ENCODE peak calls at places on chromosomes 5 and 9, in six cellular contexts. W is fibroblast of the aortic adventitia, F is Calu3, K is fibroblast of lung, L is colonic mucosa, Z is GM13976. C is an unnamed sample.
A peak's percentile ranks its signal among the peaks of the same experiment; 100 is the strongest.

GRCh38 chr5:176611435-176611834 is 1.5 kb upstream of the GPRIN1 start:
- DNase-seq in Z (no peak), L (peak; percentile 75), F (peak; percentile 83), K (peak; percentile 89), W (peak; percentile 91), C (no peak)

GRCh38 chr5:35853652-35854051 is 3.0 kb upstream of the IL7R start:
- DNase-seq in K (peak; percentile 13), Z (no peak), F (no peak), W (no peak), L (no peak), C (no peak)

GRCh38 chr5:87649455-87649854 is 236.7 kb upstream of the CCNH start:
- DNase-seq in Z (no peak), F (peak; percentile 10), L (no peak), K (no peak), W (no peak), C (no peak)

GRCh38 chr9:84235516-84235915 is 105.0 kb downstream of the SLC28A3 start:
- DNase-seq in W (no peak), Z (no peak), L (no peak), F (no peak), K (no peak), C (no peak)

GRCh38 chr5:171092194-171092593 is 216.9 kb upstream of the TLX3 start:
- DNase-seq in F (no peak), W (peak; percentile 15), K (peak; percentile 69), L (no peak), Z (no peak), C (no peak)

GRCh38 chr9:127083598-127083997 is 38.8 kb downstream of the ANGPTL2 start:
- DNase-seq in F (no peak), Z (no peak), K (no peak), W (no peak), L (no peak), C (no peak)

GRCh38 chr5:51468196-51468595 is 84.9 kb downstream of the ISL1 start:
- DNase-seq in L (no peak), W (peak; percentile 9), Z (no peak), K (no peak), F (no peak), C (no peak)

GRCh38 chr5:17727212-17727611 is 93.0 kb downstream of the TAF11L14 start:
- DNase-seq in F (no peak), K (no peak), L (no peak), W (no peak), Z (no peak), C (no peak)

GRCh38 chr5:111502976-111503375 is 9.4 kb downstream of the STARD4 start:
- DNase-seq in Z (no peak), F (no peak), K (no peak), W (no peak), L (no peak), C (no peak)

GRCh38 chr9:93027750-93028149 is 30.8 kb upstream of the SUSD3 start:
- DNase-seq in L (no peak), W (no peak), F (no peak), K (no peak), Z (no peak), C (no peak)

GRCh38 chr5:122267195-122267594 is 44.8 kb upstream of the SNCAIP start:
- DNase-seq in K (no peak), W (no peak), L (no peak), Z (no peak), F (no peak), C (no peak)

GRCh38 chr5:176530983-176531901 is 6.0 kb downstream of the RNF44 start:
- DNase-seq in W (no peak), L (no peak), K (peak; percentile 51), F (no peak), Z (no peak), C (peak; percentile 24)

GRCh38 chr5:94361161-94361560 is 257.2 kb downstream of the KIAA0825 start:
- DNase-seq in K (no peak), W (peak; percentile 4), F (no peak), Z (no peak), L (no peak), C (no peak)

GRCh38 chr9:93662952-93663572 is 86.7 kb downstream of the PHF2 start:
- DNase-seq in K (no peak), L (no peak), Z (no peak), W (no peak), F (no peak), C (no peak)

GRCh38 chr5:120544043-120544442 is 79.9 kb downstream of the PRR16 start:
- DNase-seq in Z (no peak), K (no peak), W (no peak), F (no peak), L (no peak), C (no peak)

GRCh38 chr9:121767176-121767769 is 115.8 kb downstream of the DAB2IP start:
- DNase-seq in Z (no peak), F (no peak), K (no peak), W (no peak), L (no peak), C (no peak)

GRCh38 chr9:2621678-2622360 is at the start of gene VLDLR:
- DNase-seq in W (peak; percentile 34), Z (peak; percentile 71), K (peak; percentile 25), L (peak; percentile 64), F (peak; percentile 23), C (no peak)

GRCh38 chr5:132467292-132467984 is 23.1 kb downstream of the IRF1 start:
- DNase-seq in W (no peak), L (no peak), K (no peak), F (no peak), Z (no peak), C (no peak)

GRCh38 chr5:1152156-1152555 is 40.3 kb upstream of the SLC12A7 start:
- DNase-seq in Z (no peak), K (no peak), L (no peak), F (peak; percentile 38), W (no peak), C (no peak)

GRCh38 chr5:157284458-157285212 is 18.7 kb downstream of the CYFIP2 start:
- DNase-seq in K (no peak), F (no peak), W (no peak), Z (no peak), L (no peak), C (no peak)

GRCh38 chr9:15572200-15572599 is 19.4 kb downstream of the CCDC171 start:
- DNase-seq in Z (no peak), W (no peak), L (no peak), F (no peak), K (peak; percentile 51), C (no peak)

DNA sequence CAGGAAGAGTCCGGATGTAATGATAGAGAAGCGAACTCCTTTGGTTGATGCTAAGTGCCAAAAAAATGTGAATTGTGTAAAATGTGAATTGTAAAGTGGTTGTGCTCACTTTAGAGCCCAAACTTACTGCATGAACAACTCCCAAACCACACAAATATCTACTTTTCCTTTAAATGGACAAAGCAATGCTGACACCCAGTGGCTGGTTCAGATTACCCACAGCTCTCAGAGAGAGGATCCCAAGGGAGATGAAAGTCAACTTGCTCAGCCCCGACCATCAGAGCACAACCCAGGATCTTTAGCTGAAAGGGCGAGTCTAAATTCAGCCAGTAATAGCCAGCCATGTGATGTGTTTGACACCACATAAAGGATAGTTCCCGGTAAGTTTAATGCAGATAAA is 133.7 kb downstream of the NMUR2 start:
- DNase-seq in L (no peak), K (no peak), Z (no peak), W (no peak), F (peak; percentile 52), C (peak; percentile 3)
- TF ChIP-seq CTCF in L (no peak), K (no peak), Z (no peak), W (no peak), F (peak; percentile 50), C (peak; percentile 26)

DNA sequence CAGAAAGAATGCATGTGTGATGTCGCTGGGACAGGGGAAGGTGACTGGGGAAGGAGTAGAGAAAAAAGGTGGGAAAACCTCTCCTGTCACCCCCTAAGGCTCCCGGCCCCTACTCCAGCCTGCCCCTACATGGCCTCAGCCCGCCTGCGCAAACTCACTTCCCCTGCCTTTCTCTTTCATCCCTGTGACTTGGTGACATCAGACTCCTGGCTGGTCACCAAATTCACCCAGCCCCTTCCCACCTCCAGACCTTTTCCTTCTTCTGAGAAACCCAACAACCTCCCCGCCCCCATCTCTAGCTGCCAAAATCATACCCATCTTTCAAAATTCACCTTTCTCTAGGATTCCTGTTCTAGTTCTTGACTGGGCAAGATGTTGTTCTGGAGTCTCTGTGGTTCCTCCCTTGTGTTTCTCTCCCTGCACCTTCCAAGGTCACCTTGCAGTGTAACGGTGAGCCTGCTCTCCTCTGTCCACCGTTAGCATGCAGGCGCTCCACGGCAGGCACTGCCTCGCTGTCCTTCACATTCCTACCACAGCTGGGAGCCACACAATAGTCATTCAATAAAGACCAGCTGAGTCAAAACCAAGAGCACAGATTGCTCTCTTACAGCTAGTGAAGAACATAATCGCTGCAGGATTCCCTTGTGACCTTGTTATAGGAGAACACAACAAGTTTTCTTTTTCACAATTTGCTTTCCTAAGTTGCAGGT is 134.5 kb downstream of the FANCC start:
- DNase-seq in K (no peak), L (no peak), W (no peak), Z (no peak), F (no peak), C (no peak)
- TF ChIP-seq CTCF in K (peak; percentile 13), L (no peak), W (peak; percentile 24), Z (no peak), F (no peak), C (no peak)

DNA sequence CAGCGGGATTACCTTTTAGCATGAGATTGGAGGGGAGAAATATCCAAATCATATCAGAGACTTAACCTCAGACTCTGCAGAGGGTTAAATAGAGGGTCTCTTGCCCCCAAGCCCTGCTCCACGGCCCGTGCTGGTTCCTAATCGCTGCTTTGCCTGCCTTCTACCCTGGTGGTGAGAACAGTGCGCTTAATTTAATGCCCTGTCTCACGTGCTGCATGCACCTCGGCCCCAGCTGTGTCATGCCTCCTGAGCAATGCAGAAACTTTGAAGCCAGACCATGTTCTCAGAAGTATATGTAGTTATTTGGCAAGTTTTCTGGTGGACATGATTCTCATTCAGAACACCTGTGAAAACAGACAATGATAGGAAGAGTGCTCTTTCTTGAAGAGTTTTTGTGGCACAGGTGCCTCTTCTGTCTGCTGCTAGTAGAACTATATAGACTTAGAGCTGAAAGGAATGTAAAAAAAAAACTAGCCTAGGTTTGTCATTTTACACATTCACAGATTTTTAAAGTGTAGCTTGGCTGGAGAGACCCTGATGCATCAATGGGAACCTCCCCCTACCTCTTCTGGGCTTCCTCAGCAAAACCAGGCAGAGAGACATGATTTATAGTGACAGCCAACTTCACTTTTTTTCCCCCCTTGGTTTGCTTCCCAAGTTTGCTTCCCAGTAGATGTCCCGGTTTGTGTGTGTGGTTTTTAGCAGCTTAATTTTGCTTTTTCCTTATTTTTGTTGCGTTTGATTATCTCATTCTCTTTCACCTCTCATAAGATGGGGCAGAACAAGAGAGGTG is 1.6 kb downstream of the OTULIN start:
- DNase-seq in Z (peak; percentile 46), W (no peak), L (peak; percentile 50), K (no peak), F (peak; percentile 46), C (peak; percentile 59)
- TF ChIP-seq CTCF in Z (no peak), W (peak; percentile 35), L (no peak), K (no peak), F (no peak), C (no peak)

DNA sequence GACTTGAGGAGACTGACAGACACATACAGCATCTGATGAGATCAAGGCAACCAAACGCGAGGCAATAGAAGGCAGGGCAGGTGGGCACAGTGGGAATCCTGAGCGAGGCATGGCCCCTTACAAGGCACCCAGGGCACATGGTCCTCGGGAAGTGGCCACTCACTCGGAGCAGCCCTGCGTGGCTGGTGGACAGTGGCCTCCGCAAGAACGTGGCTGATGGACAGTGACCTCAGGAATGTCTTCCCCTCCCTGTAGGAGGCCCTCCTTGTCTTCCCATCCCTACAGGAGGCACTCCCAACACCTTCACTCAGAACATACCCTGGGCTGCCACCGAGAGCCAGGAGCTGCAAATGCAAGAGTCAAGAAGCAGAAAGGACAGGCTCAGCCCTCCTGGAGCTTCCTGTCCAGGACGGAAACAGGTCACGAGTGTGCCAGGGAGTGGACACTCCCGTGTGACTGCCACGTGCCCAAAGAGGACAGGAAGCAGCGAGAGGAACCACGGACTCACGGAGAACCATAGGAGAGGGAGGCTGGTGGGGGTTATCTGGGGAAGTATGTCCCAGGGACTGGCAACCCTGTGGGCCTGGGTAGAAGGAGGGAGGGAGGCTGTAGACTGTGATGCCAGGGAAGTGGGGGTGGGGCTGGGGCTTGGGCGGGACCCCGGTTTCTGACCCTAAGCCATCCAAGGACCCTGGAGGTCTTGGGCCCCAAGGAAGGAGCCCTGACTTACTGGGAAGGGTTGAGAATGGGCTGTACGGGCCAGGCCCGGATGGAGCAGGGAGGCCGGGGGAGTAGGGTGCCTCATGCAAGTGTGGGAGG is 321.9 kb upstream of the IRX4 start:
- DNase-seq in L (no peak), Z (no peak), K (no peak), F (no peak), W (no peak), C (no peak)
- TF ChIP-seq CTCF in L (no peak), Z (no peak), K (no peak), F (no peak), W (no peak), C (no peak)